ENCODE peak calls at places on chromosomes 13 and 19, in seven cellular contexts. S, D, O, E, J, B and Q are unnamed samples.

GRCh38 chr13:77033717-77034302 is 6.9 kb upstream of the FBXL3 start:
- DNase-seq in O (no peak), E (no peak), J (no peak), D (no peak), S (no peak), B (no peak), Q (no peak)

GRCh38 chr19:48997972-48998371 is 4.3 kb downstream of the RUVBL2 start:
- DNase-seq in O (no peak), E (no peak), S (no peak), B (peak; percentile 19), D (no peak), J (no peak), Q (no peak)

GRCh38 chr19:907183-907853 is 5.7 kb downstream of the R3HDM4 start:
- DNase-seq in E (no peak), O (no peak), B (no peak), D (no peak), S (no peak), J (no peak), Q (no peak)

GRCh38 chr13:27839809-27840467 is 47.7 kb downstream of the GSX1 start:
- DNase-seq in D (no peak), S (no peak), B (no peak), J (peak; percentile 1), O (no peak), E (no peak), Q (no peak)

GRCh38 chr19:19420570-19421301 is 15.3 kb downstream of the GATAD2A start:
- DNase-seq in D (no peak), J (no peak), E (no peak), O (no peak), B (no peak), S (no peak), Q (no peak)

GRCh38 chr19:6739884-6740588 is 556 bp downstream of the TRIP10 start:
- DNase-seq in D (peak; percentile 61), J (no peak), O (no peak), E (no peak), S (no peak), B (no peak), Q (no peak)

GRCh38 chr13:34620073-34620858 is 321.8 kb upstream of the NBEA start:
- DNase-seq in B (no peak), O (no peak), J (no peak), E (no peak), D (no peak), S (no peak), Q (no peak)

GRCh38 chr19:1668339-1669123 is 16.1 kb upstream of the TCF3 start:
- DNase-seq in D (no peak), S (no peak), J (no peak), B (no peak), E (no peak), O (no peak), Q (no peak)

GRCh38 chr13:25490236-25490635 is 118.5 kb downstream of the ATP8A2 start:
- DNase-seq in J (no peak), B (no peak), E (no peak), D (peak; percentile 75), S (no peak), O (no peak), Q (peak; percentile 39)

GRCh38 chr13:30464496-30465351 is 1.0 kb downstream of the HMGB1 start:
- DNase-seq in D (peak; percentile 91), S (peak; percentile 70), B (no peak), O (no peak), E (peak; percentile 79), J (peak; percentile 61), Q (peak; percentile 79)

GRCh38 chr13:112968910-112969691 is at the start of gene MCF2L:
- DNase-seq in S (peak; percentile 28), E (peak; percentile 36), B (peak; percentile 58), O (no peak), J (no peak), D (peak; percentile 87), Q (peak; percentile 82)

GRCh38 chr13:34265016-34265692 is 447.2 kb downstream of the RFC3 start:
- DNase-seq in O (no peak), B (no peak), E (no peak), S (no peak), J (no peak), D (no peak), Q (no peak)

GRCh38 chr19:35347171-35347929 is at the start of gene FFAR1:
- DNase-seq in S (no peak), B (no peak), O (no peak), E (peak; percentile 25), D (peak; percentile 35), J (no peak), Q (no peak)